ENCODE peak calls at places on chromosomes 12 and 14, in eight cellular contexts. One of them, this sample, is unnamed.

GRCh38 chr14:53715390-53715730 is 241.3 kb downstream of the BMP4 start:
- DNase-seq in GM04504: peak
- DNase-seq in endothelial cell of umbilical vein: peak
- DNase-seq in substantia nigra: no peak
- DNase-seq in DMS53: peak
- DNase-seq in CD8-positive, alpha-beta T cell: no peak
- DNase-seq in ecto neural progenitor cell: no peak
- DNase-seq in OCI-LY7: no peak
- DNase-seq in this sample: no peak

GRCh38 chr12:60195483-60195882 is 599.7 kb downstream of the SLC16A7 start:
- DNase-seq in ecto neural progenitor cell: no peak
- DNase-seq in OCI-LY7: no peak
- DNase-seq in CD8-positive, alpha-beta T cell: no peak
- DNase-seq in GM04504: no peak
- DNase-seq in substantia nigra: no peak
- DNase-seq in DMS53: no peak
- DNase-seq in endothelial cell of umbilical vein: no peak
- DNase-seq in this sample: no peak

GRCh38 chr12:120093592-120094355 is 22.8 kb downstream of the RAB35 start:
- DNase-seq in endothelial cell of umbilical vein: no peak
- DNase-seq in substantia nigra: no peak
- DNase-seq in DMS53: peak
- DNase-seq in CD8-positive, alpha-beta T cell: no peak
- DNase-seq in GM04504: no peak
- DNase-seq in ecto neural progenitor cell: peak
- DNase-seq in OCI-LY7: no peak
- DNase-seq in this sample: no peak

GRCh38 chr12:5073838-5074237 is 30.2 kb downstream of the KCNA5 start:
- DNase-seq in CD8-positive, alpha-beta T cell: no peak
- DNase-seq in DMS53: peak
- DNase-seq in ecto neural progenitor cell: no peak
- DNase-seq in OCI-LY7: peak
- DNase-seq in GM04504: no peak
- DNase-seq in substantia nigra: no peak
- DNase-seq in endothelial cell of umbilical vein: no peak
- DNase-seq in this sample: no peak

GRCh38 chr12:106903241-106903950 is 52.3 kb upstream of the TMEM263 start:
- DNase-seq in CD8-positive, alpha-beta T cell: peak
- DNase-seq in OCI-LY7: peak
- DNase-seq in DMS53: peak
- DNase-seq in ecto neural progenitor cell: peak
- DNase-seq in GM04504: no peak
- DNase-seq in endothelial cell of umbilical vein: peak
- DNase-seq in substantia nigra: no peak
- DNase-seq in this sample: peak

GRCh38 chr14:42322486-42323284 is 716.0 kb downstream of the LRFN5 start:
- DNase-seq in endothelial cell of umbilical vein: no peak
- DNase-seq in CD8-positive, alpha-beta T cell: no peak
- DNase-seq in ecto neural progenitor cell: no peak
- DNase-seq in DMS53: no peak
- DNase-seq in substantia nigra: no peak
- DNase-seq in OCI-LY7: peak
- DNase-seq in GM04504: no peak
- DNase-seq in this sample: no peak

GRCh38 chr14:92937229-92937937 is 14.4 kb downstream of the CHGA start:
- DNase-seq in CD8-positive, alpha-beta T cell: no peak
- DNase-seq in GM04504: no peak
- DNase-seq in DMS53: peak
- DNase-seq in ecto neural progenitor cell: no peak
- DNase-seq in OCI-LY7: no peak
- DNase-seq in endothelial cell of umbilical vein: no peak
- DNase-seq in substantia nigra: no peak
- DNase-seq in this sample: no peak

GRCh38 chr14:69877492-69877891 is 1.7 kb upstream of the SMOC1 start:
- DNase-seq in endothelial cell of umbilical vein: peak
- DNase-seq in OCI-LY7: peak
- DNase-seq in DMS53: peak
- DNase-seq in GM04504: no peak
- DNase-seq in ecto neural progenitor cell: no peak
- DNase-seq in substantia nigra: no peak
- DNase-seq in CD8-positive, alpha-beta T cell: no peak
- DNase-seq in this sample: no peak

GRCh38 chr14:54502602-54503001 is 7.1 kb upstream of the CGRRF1 start:
- DNase-seq in DMS53: no peak
- DNase-seq in GM04504: no peak
- DNase-seq in OCI-LY7: no peak
- DNase-seq in endothelial cell of umbilical vein: no peak
- DNase-seq in substantia nigra: no peak
- DNase-seq in ecto neural progenitor cell: no peak
- DNase-seq in CD8-positive, alpha-beta T cell: no peak
- DNase-seq in this sample: no peak

GRCh38 chr12:11577658-11578260 is 71.7 kb upstream of the ETV6 start:
- DNase-seq in OCI-LY7: peak
- DNase-seq in endothelial cell of umbilical vein: no peak
- DNase-seq in substantia nigra: no peak
- DNase-seq in GM04504: no peak
- DNase-seq in DMS53: no peak
- DNase-seq in ecto neural progenitor cell: no peak
- DNase-seq in CD8-positive, alpha-beta T cell: no peak
- DNase-seq in this sample: no peak

GRCh38 chr12:2691340-2692111 is 103.2 kb upstream of the FKBP4 start:
- DNase-seq in substantia nigra: no peak
- DNase-seq in DMS53: peak
- DNase-seq in GM04504: no peak
- DNase-seq in ecto neural progenitor cell: peak
- DNase-seq in endothelial cell of umbilical vein: no peak
- DNase-seq in OCI-LY7: peak
- DNase-seq in CD8-positive, alpha-beta T cell: peak
- DNase-seq in this sample: no peak

GRCh38 chr12:104957388-104958008 is 592 bp downstream of the SLC41A2 start:
- DNase-seq in DMS53: peak
- DNase-seq in GM04504: no peak
- DNase-seq in CD8-positive, alpha-beta T cell: peak
- DNase-seq in endothelial cell of umbilical vein: peak
- DNase-seq in substantia nigra: no peak
- DNase-seq in ecto neural progenitor cell: no peak
- DNase-seq in OCI-LY7: no peak
- DNase-seq in this sample: peak

GRCh38 chr12:9073077-9073476 is 42.6 kb downstream of the A2M start:
- DNase-seq in endothelial cell of umbilical vein: no peak
- DNase-seq in DMS53: no peak
- DNase-seq in GM04504: no peak
- DNase-seq in substantia nigra: no peak
- DNase-seq in OCI-LY7: no peak
- DNase-seq in CD8-positive, alpha-beta T cell: no peak
- DNase-seq in ecto neural progenitor cell: no peak
- DNase-seq in this sample: no peak

GRCh38 chr14:104800600-104801283 is at the start of gene ZBTB42:
- DNase-seq in CD8-positive, alpha-beta T cell: peak
- DNase-seq in GM04504: no peak
- DNase-seq in DMS53: peak
- DNase-seq in substantia nigra: no peak
- DNase-seq in endothelial cell of umbilical vein: peak
- DNase-seq in ecto neural progenitor cell: no peak
- DNase-seq in OCI-LY7: peak
- DNase-seq in this sample: peak

GRCh38 chr14:72023128-72024042 is 91.2 kb downstream of the RGS6 start:
- DNase-seq in GM04504: no peak
- DNase-seq in substantia nigra: no peak
- DNase-seq in OCI-LY7: no peak
- DNase-seq in ecto neural progenitor cell: no peak
- DNase-seq in CD8-positive, alpha-beta T cell: no peak
- DNase-seq in DMS53: no peak
- DNase-seq in endothelial cell of umbilical vein: no peak
- DNase-seq in this sample: no peak

GRCh38 chr12:31669020-31669419 is 9.5 kb downstream of the ETFBKMT start:
- DNase-seq in GM04504: no peak
- DNase-seq in CD8-positive, alpha-beta T cell: no peak
- DNase-seq in substantia nigra: no peak
- DNase-seq in endothelial cell of umbilical vein: no peak
- DNase-seq in OCI-LY7: no peak
- DNase-seq in ecto neural progenitor cell: no peak
- DNase-seq in DMS53: no peak
- DNase-seq in this sample: no peak

GRCh38 chr12:71558445-71558844 is 105.2 kb downstream of the ZFC3H1 start:
- DNase-seq in CD8-positive, alpha-beta T cell: no peak
- DNase-seq in ecto neural progenitor cell: no peak
- DNase-seq in substantia nigra: no peak
- DNase-seq in GM04504: peak
- DNase-seq in OCI-LY7: no peak
- DNase-seq in endothelial cell of umbilical vein: no peak
- DNase-seq in DMS53: no peak
- DNase-seq in this sample: no peak

GRCh38 chr14:63287661-63288483 is 30.9 kb downstream of the GPHB5 start:
- DNase-seq in ecto neural progenitor cell: no peak
- DNase-seq in substantia nigra: no peak
- DNase-seq in CD8-positive, alpha-beta T cell: no peak
- DNase-seq in endothelial cell of umbilical vein: no peak
- DNase-seq in DMS53: no peak
- DNase-seq in GM04504: peak
- DNase-seq in OCI-LY7: no peak
- DNase-seq in this sample: no peak

GRCh38 chr12:69015831-69016230 is 82.9 kb upstream of the CPM start:
- DNase-seq in DMS53: no peak
- DNase-seq in substantia nigra: no peak
- DNase-seq in OCI-LY7: no peak
- DNase-seq in endothelial cell of umbilical vein: no peak
- DNase-seq in CD8-positive, alpha-beta T cell: no peak
- DNase-seq in ecto neural progenitor cell: no peak
- DNase-seq in GM04504: no peak
- DNase-seq in this sample: no peak

GRCh38 chr12:94872671-94873367 is 130.7 kb downstream of the NDUFA12 start:
- DNase-seq in DMS53: peak
- DNase-seq in ecto neural progenitor cell: no peak
- DNase-seq in substantia nigra: no peak
- DNase-seq in endothelial cell of umbilical vein: no peak
- DNase-seq in CD8-positive, alpha-beta T cell: no peak
- DNase-seq in GM04504: no peak
- DNase-seq in OCI-LY7: peak
- DNase-seq in this sample: no peak

GRCh38 chr12:113040722-113041168 is 15.8 kb upstream of the DTX1 start:
- DNase-seq in endothelial cell of umbilical vein: peak
- DNase-seq in GM04504: peak
- DNase-seq in substantia nigra: no peak
- DNase-seq in ecto neural progenitor cell: no peak
- DNase-seq in CD8-positive, alpha-beta T cell: no peak
- DNase-seq in DMS53: peak
- DNase-seq in OCI-LY7: no peak
- DNase-seq in this sample: no peak

GRCh38 chr12:89243786-89244185 is 108.5 kb downstream of the DUSP6 start:
- DNase-seq in endothelial cell of umbilical vein: no peak
- DNase-seq in substantia nigra: no peak
- DNase-seq in OCI-LY7: no peak
- DNase-seq in CD8-positive, alpha-beta T cell: no peak
- DNase-seq in GM04504: no peak
- DNase-seq in DMS53: no peak
- DNase-seq in ecto neural progenitor cell: no peak
- DNase-seq in this sample: no peak

GRCh38 chr14:24436355-24437019 is 6.1 kb downstream of the SDR39U1 start:
- DNase-seq in DMS53: peak
- DNase-seq in OCI-LY7: peak
- DNase-seq in CD8-positive, alpha-beta T cell: no peak
- DNase-seq in endothelial cell of umbilical vein: peak
- DNase-seq in substantia nigra: no peak
- DNase-seq in GM04504: peak
- DNase-seq in ecto neural progenitor cell: peak
- DNase-seq in this sample: no peak

GRCh38 chr14:39322807-39323206 is 89.1 kb downstream of the MIA2 start:
- DNase-seq in ecto neural progenitor cell: no peak
- DNase-seq in DMS53: no peak
- DNase-seq in endothelial cell of umbilical vein: peak
- DNase-seq in OCI-LY7: no peak
- DNase-seq in CD8-positive, alpha-beta T cell: no peak
- DNase-seq in GM04504: no peak
- DNase-seq in substantia nigra: no peak
- DNase-seq in this sample: no peak

GRCh38 chr14:54786816-54787215 is 115.8 kb downstream of the GCH1 start:
- DNase-seq in CD8-positive, alpha-beta T cell: no peak
- DNase-seq in DMS53: no peak
- DNase-seq in endothelial cell of umbilical vein: no peak
- DNase-seq in OCI-LY7: no peak
- DNase-seq in GM04504: no peak
- DNase-seq in substantia nigra: no peak
- DNase-seq in ecto neural progenitor cell: no peak
- DNase-seq in this sample: no peak

GRCh38 chr14:64185184-64185583 is 109.0 kb downstream of the ESR2 start:
- DNase-seq in DMS53: no peak
- DNase-seq in substantia nigra: no peak
- DNase-seq in endothelial cell of umbilical vein: no peak
- DNase-seq in OCI-LY7: no peak
- DNase-seq in GM04504: no peak
- DNase-seq in ecto neural progenitor cell: no peak
- DNase-seq in CD8-positive, alpha-beta T cell: no peak
- DNase-seq in this sample: no peak

GRCh38 chr12:89932950-89933349 is 224.3 kb upstream of the ATP2B1 start:
- DNase-seq in OCI-LY7: no peak
- DNase-seq in endothelial cell of umbilical vein: no peak
- DNase-seq in ecto neural progenitor cell: no peak
- DNase-seq in GM04504: no peak
- DNase-seq in CD8-positive, alpha-beta T cell: no peak
- DNase-seq in substantia nigra: no peak
- DNase-seq in DMS53: no peak
- DNase-seq in this sample: no peak

This sample was measured in activated T-helper 1 cell treated with anti-CD3 and anti-CD28 coated beads, Interleukin-2, amount 50 U/mL, for 16 hours.